ENCODE peak calls at places on chromosomes 3 and 15, in ten cellular contexts. D, S, G, X, O, V, Z, R, P and F are unnamed samples.

GRCh38 chr3:40191850-40192448 is 117.6 kb upstream of the EIF1B start:
- DNase-seq in V (no peak), P (peak), Z (peak), R (peak), O (peak), X (peak), G (peak), S (peak), D (peak), F (peak)

GRCh38 chr15:77859491-77860060 is 217.9 kb downstream of the TBC1D2B start:
- DNase-seq in R (no peak), P (no peak), O (no peak), G (no peak), S (no peak), D (no peak), X (no peak), Z (no peak), V (no peak), F (no peak)

GRCh38 chr3:70981252-70981933 is 602.1 kb downstream of the FOXP1 start:
- DNase-seq in P (no peak), V (no peak), Z (no peak), R (no peak), X (no peak), O (no peak), G (no peak), D (no peak), S (no peak), F (no peak)

GRCh38 chr3:78707616-78708015 is 1060.2 kb downstream of the ROBO1 start:
- DNase-seq in P (no peak), V (no peak), Z (no peak), X (no peak), S (no peak), G (no peak), D (no peak), R (no peak), O (no peak), F (no peak)

GRCh38 chr3:181709537-181710279 is 2.0 kb upstream of the SOX2 start:
- DNase-seq in S (peak), V (no peak), D (peak), Z (peak), X (peak), G (peak), O (peak), P (peak), R (peak), F (peak)

GRCh38 chr3:61589856-61590255 is 28.5 kb downstream of the PTPRG start:
- DNase-seq in R (no peak), X (no peak), V (no peak), Z (peak), D (peak), S (peak), O (no peak), P (peak), G (no peak), F (peak)

GRCh38 chr15:47959617-47960398 is 161.0 kb upstream of the SLC24A5 start:
- DNase-seq in R (no peak), X (peak), V (no peak), S (no peak), P (no peak), D (no peak), O (no peak), G (no peak), Z (no peak), F (no peak)

GRCh38 chr3:101072299-101072698 is 79.1 kb upstream of the ABI3BP start:
- DNase-seq in Z (peak), X (no peak), G (no peak), S (no peak), D (peak), O (no peak), V (no peak), R (no peak), P (peak), F (peak)

GRCh38 chr3:117074833-117075232 is 365.3 kb downstream of the TUSC7 start:
- DNase-seq in S (peak), P (no peak), D (peak), O (no peak), Z (peak), R (no peak), X (no peak), V (no peak), G (no peak), F (no peak)

GRCh38 chr3:107604057-107604802 is 81.5 kb downstream of the BBX start:
- DNase-seq in S (peak), D (peak), V (no peak), O (no peak), X (no peak), P (peak), Z (peak), G (no peak), R (no peak), F (peak)

GRCh38 chr3:107600784-107601183 is 78.0 kb downstream of the BBX start:
- DNase-seq in V (no peak), D (no peak), G (no peak), Z (no peak), R (no peak), X (peak), P (peak), O (no peak), S (no peak), F (no peak)

GRCh38 chr3:107596639-107597038 is 73.9 kb downstream of the BBX start:
- DNase-seq in Z (no peak), D (no peak), P (no peak), R (no peak), S (no peak), V (no peak), O (no peak), X (no peak), G (no peak), F (no peak)

GRCh38 chr3:107598926-107599754 is 76.4 kb downstream of the BBX start:
- DNase-seq in G (peak), R (peak), P (peak), Z (peak), D (peak), V (no peak), O (peak), X (peak), S (peak), F (peak)

DNA sequence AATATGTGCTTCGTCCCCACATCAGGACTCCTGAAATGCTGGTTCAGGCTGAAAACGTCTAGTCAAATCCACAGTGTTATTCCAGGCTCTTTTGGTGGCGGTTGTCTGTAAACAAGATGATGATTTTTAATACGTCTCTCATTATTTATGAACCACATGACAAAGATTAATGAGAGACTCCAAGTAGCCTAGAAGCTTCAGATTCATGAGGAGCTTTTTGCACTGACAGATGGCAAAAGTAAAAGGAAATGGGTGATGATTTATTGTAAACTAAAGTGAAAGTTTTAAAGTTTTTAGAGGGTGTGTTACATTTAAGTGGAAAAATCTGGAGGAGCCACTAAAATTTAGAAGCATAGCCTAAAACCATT is 77.0 kb downstream of the BBX start:
- DNase-seq in Z (peak), G (no peak), X (no peak), D (no peak), O (no peak), R (no peak), V (no peak), S (peak), P (peak), F (no peak)
- H3K4me3 ChIP-seq in Z (peak), G (no peak), X (peak), D (no peak), O (peak), R (peak), V (peak), S (peak), P (peak), F (peak)

DNA sequence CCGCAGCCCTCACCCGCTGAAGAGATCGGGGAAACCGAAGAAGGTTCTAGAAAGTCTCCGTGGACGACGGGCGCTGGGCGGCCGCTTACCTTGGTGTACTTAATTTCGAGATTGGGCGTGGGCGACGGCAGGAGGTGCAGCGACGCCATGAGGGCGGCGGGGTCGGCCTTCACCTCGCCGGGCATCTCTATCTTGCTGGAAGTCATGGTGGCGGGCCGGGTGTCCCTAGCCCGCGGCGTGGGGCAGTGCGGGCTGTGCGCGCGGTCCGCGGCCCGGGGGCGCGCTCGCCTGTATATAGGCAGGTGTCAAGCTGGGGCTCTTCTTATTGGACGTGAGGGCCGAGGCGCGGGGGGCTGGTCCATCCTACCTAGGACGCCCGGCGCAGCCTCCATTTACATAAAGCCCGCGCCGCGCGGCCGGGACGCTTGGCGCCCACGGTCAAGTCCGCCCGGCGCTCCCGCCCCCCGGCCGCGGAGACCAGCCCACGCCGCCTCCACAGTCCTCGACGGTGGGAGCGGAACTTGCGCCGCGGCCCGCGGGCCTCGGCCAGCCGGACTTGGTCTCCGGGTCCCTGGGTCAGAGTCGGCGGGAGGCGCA is at the start of gene ALDH1A2:
- DNase-seq in O (no peak), V (no peak), D (no peak), P (no peak), R (no peak), Z (no peak), S (no peak), X (no peak), G (peak), F (no peak)
- H3K4me3 ChIP-seq in O (peak), V (peak), D (peak), P (peak), R (peak), Z (peak), S (peak), X (peak), G (peak), F (peak)

GRCh38 chr3:95923496-95924210 is 890.7 kb upstream of the EPHA6 start:
- DNase-seq in O (peak), R (no peak), V (no peak), G (peak), D (peak), P (peak), Z (peak), S (peak), X (no peak), F (peak)

DNA sequence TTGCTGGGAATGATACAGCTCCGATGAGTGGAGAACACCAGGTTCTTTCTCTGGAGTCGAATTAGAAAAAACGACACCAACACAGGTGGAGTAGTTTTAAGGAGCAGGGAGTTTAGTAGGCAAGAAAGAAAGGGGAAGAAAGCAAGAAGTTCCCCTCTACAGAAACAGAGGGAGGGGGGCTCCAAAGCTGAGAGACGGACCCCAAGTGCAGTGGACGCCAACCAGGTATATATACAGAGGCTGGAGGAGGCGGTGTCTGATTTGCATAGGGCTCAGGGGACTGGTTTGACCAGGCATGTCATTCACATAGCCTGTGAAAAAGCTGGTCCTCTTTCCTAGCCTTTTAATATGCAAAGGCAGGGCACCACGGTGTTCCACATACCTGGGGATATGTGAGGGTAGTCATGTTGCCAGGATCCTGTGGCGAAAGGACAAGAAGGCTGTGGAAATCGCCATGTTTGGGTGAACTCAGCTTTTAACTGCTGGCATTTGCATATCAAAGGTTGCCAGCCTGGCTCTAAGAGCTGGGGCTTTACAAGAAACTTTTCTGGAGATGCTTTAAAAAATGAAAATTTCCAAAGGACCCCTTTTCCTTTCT is 887.4 kb upstream of the EPHA6 start:
- DNase-seq in S (no peak), X (no peak), R (no peak), P (no peak), V (no peak), Z (no peak), G (no peak), D (no peak), O (no peak), F (no peak)
- H3K4me3 ChIP-seq in S (no peak), X (no peak), R (no peak), P (no peak), V (no peak), Z (no peak), G (no peak), D (no peak), O (no peak), F (no peak)

DNA sequence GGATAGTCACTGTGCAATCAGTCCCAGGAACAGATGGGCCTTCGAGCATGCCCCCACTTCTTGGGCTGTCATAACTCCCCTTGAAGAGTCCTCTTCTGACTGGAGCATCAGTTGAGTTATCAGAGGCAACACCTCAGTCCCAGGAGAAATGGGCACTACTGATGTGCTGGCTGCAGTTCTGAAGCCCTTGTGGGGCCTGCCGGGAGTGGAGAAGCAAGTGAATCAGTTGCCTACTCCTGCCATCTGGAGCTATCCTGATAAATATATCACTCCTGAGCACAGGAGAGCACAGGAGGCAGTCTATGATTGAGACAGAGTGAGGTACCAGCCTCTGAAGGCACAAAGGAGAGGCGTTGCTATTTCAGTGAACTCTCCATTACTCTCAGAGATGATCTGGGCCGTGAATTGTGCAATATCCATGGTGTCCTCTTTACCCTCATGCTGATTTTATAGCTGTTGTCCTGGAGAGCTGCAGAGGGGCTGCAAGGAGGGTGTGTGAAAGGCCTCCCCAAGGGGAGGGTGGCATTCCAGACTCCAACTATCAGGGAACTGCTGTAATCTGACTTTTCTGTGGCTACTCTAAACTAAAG is 344.2 kb upstream of the ROPN1 start:
- DNase-seq in V (no peak), O (no peak), P (no peak), S (no peak), G (no peak), R (no peak), X (no peak), D (no peak), Z (no peak), F (no peak)
- H3K4me3 ChIP-seq in V (no peak), O (no peak), P (no peak), S (no peak), G (no peak), R (no peak), X (no peak), D (no peak), Z (no peak), F (no peak)

GRCh38 chr3:177622520-177622919 is 425.2 kb upstream of the TBL1XR1 start:
- DNase-seq in Z (no peak), G (no peak), O (no peak), P (no peak), V (no peak), D (no peak), X (no peak), R (no peak), S (no peak), F (no peak)

GRCh38 chr3:177622982-177623617 is 425.8 kb upstream of the TBL1XR1 start:
- DNase-seq in P (no peak), X (no peak), D (no peak), R (no peak), O (no peak), G (no peak), S (no peak), Z (no peak), V (no peak), F (no peak)

GRCh38 chr3:177620073-177620472 is 422.8 kb upstream of the TBL1XR1 start:
- DNase-seq in Z (no peak), O (no peak), G (no peak), P (no peak), X (no peak), S (no peak), R (no peak), D (no peak), V (no peak), F (no peak)

GRCh38 chr3:177615015-177615414 is 417.7 kb upstream of the TBL1XR1 start:
- DNase-seq in V (no peak), R (peak), D (peak), P (peak), S (peak), G (no peak), X (peak), Z (peak), O (peak), F (peak)

GRCh38 chr3:177618873-177619771 is 421.8 kb upstream of the TBL1XR1 start:
- DNase-seq in S (peak), P (peak), X (no peak), O (no peak), D (peak), G (no peak), V (no peak), Z (peak), R (no peak), F (peak)
- H3K4me3 ChIP-seq in S (no peak), P (no peak), X (no peak), O (no peak), D (no peak), G (no peak), V (no peak), Z (no peak), R (no peak), F (no peak)